ENCODE peak calls at places on chromosomes 12 and 14, in six cellular contexts. B is hepatocyte, Y is A673, V is heart left ventricle, X is left ventricle myocardium inferior, S is fibroblast of mammary gland. T is an unnamed sample.

GRCh38 chr12:16165506-16165905 is 112.0 kb downstream of the SLC15A5 start:
- DNase-seq in B (peak; percentile 63), Y (peak; percentile 82), V (no peak), X (no peak), S (peak; percentile 78), T (peak; percentile 78)

GRCh38 chr14:102872020-102872419 is 50.4 kb upstream of the AMN start:
- DNase-seq in B (no peak), Y (no peak), V (no peak), X (no peak), S (no peak), T (no peak)

GRCh38 chr12:114123108-114123507 is 157.0 kb upstream of the RBM19 start:
- DNase-seq in B (no peak), Y (no peak), V (no peak), X (no peak), S (no peak), T (no peak)

GRCh38 chr12:42343721-42344120 is 17.8 kb downstream of the PPHLN1 start:
- DNase-seq in B (no peak), Y (no peak), V (no peak), X (no peak), S (no peak), T (no peak)

GRCh38 chr12:34342048-34342447 is 319.8 kb downstream of the ALG10 start:
- DNase-seq in B (no peak), Y (no peak), V (no peak), X (no peak), S (no peak), T (no peak)

GRCh38 chr12:97313471-97314190 is 149.0 kb upstream of the RMST start:
- DNase-seq in B (peak; percentile 16), Y (no peak), V (no peak), X (no peak), S (no peak), T (no peak)

GRCh38 chr12:42732908-42733411 is 143.4 kb upstream of the PRICKLE1 start:
- DNase-seq in B (no peak), Y (no peak), V (no peak), X (no peak), S (peak; percentile 33), T (no peak)

GRCh38 chr14:49992901-49993335 is 100.0 kb downstream of the ARF6 start:
- DNase-seq in B (no peak), Y (no peak), V (no peak), X (no peak), S (peak; percentile 90), T (peak; percentile 58)

GRCh38 chr12:33438890-33439586 is 581 bp downstream of the SYT10 start:
- DNase-seq in B (peak; percentile 23), Y (no peak), V (no peak), X (no peak), S (peak; percentile 10), T (no peak)

GRCh38 chr12:66035289-66035961 is 95.1 kb downstream of the LLPH start:
- DNase-seq in B (peak; percentile 45), Y (peak; percentile 82), V (no peak), X (no peak), S (peak; percentile 72), T (peak; percentile 73)

GRCh38 chr12:104064842-104065441 is 611 bp downstream of the HCFC2 start:
- DNase-seq in B (peak; percentile 34), Y (no peak), V (peak; percentile 24), X (peak; percentile 27), S (no peak), T (no peak)

GRCh38 chr12:107963625-107964024 is 165.5 kb upstream of the WSCD2 start:
- DNase-seq in B (no peak), Y (no peak), V (no peak), X (no peak), S (no peak), T (no peak)

GRCh38 chr12:6372403-6373003 is 2.9 kb downstream of the SCNN1A start:
- DNase-seq in B (peak; percentile 72), Y (peak; percentile 66), V (no peak), X (no peak), S (peak; percentile 88), T (peak; percentile 82)

GRCh38 chr12:120709976-120710804 is at the start of gene UNC119B:
- DNase-seq in B (peak; percentile 86), Y (peak; percentile 80), V (peak; percentile 82), X (peak; percentile 78), S (peak; percentile 35), T (no peak)

GRCh38 chr12:46269429-46270241 is 792 bp upstream of the SLC38A1 start:
- DNase-seq in B (peak; percentile 69), Y (no peak), V (no peak), X (no peak), S (peak; percentile 16), T (no peak)

GRCh38 chr14:48417715-48418500 is 742.5 kb upstream of the MDGA2 start:
- DNase-seq in B (no peak), Y (no peak), V (no peak), X (no peak), S (no peak), T (no peak)

GRCh38 chr14:75249958-75250336 is 28.7 kb upstream of the FOS start:
- DNase-seq in B (no peak), Y (no peak), V (no peak), X (no peak), S (peak; percentile 22), T (no peak)

GRCh38 chr12:31742891-31743290 is 14.1 kb upstream of the AMN1 start:
- DNase-seq in B (no peak), Y (no peak), V (no peak), X (no peak), S (no peak), T (no peak)

GRCh38 chr14:104913413-104913812 is 11.3 kb upstream of the PLD4 start:
- DNase-seq in B (no peak), Y (no peak), V (no peak), X (no peak), S (no peak), T (no peak)

GRCh38 chr12:54140958-54141388 is 47.8 kb downstream of the SMUG1 start:
- DNase-seq in B (peak; percentile 54), Y (no peak), V (peak; percentile 23), X (peak; percentile 27), S (peak; percentile 41), T (no peak)

GRCh38 chr14:91317381-91318313 is 73.1 kb upstream of the GPR68 start:
- DNase-seq in B (no peak), Y (peak; percentile 76), V (peak; percentile 79), X (peak; percentile 82), S (peak; percentile 20), T (peak; percentile 58)

GRCh38 chr14:78143489-78144145 is 26.6 kb upstream of the NRXN3 start:
- DNase-seq in B (no peak), Y (no peak), V (no peak), X (no peak), S (peak; percentile 84), T (no peak)

GRCh38 chr14:68199465-68200145 is 380.0 kb downstream of the RAD51B start:
- DNase-seq in B (no peak), Y (peak; percentile 27), V (peak; percentile 43), X (peak; percentile 18), S (peak; percentile 23), T (peak; percentile 98)

GRCh38 chr14:75301666-75302325 is 23.2 kb downstream of the FOS start:
- DNase-seq in B (peak; percentile 73), Y (no peak), V (peak; percentile 58), X (peak; percentile 54), S (peak; percentile 70), T (peak; percentile 92)

GRCh38 chr14:103707329-103708263 is 7.7 kb downstream of the XRCC3 start:
- DNase-seq in B (no peak), Y (no peak), V (no peak), X (peak; percentile 15), S (no peak), T (no peak)

GRCh38 chr12:115444336-115444735 is 760.4 kb upstream of the TBX3 start:
- DNase-seq in B (no peak), Y (no peak), V (no peak), X (no peak), S (peak; percentile 76), T (no peak)

GRCh38 chr12:129911437-129912049 is 7.7 kb upstream of the TMEM132D start:
- DNase-seq in B (peak; percentile 84), Y (peak; percentile 45), V (no peak), X (peak; percentile 31), S (peak; percentile 16), T (peak; percentile 14)

GRCh38 chr14:23538785-23539184 is 12.8 kb downstream of the ZFHX2 start:
- DNase-seq in B (no peak), Y (peak; percentile 31), V (no peak), X (peak; percentile 46), S (peak; percentile 31), T (peak; percentile 18)

GRCh38 chr14:89767861-89768268 is 186.7 kb downstream of the EFCAB11 start:
- DNase-seq in B (peak; percentile 34), Y (peak; percentile 34), V (no peak), X (no peak), S (peak; percentile 70), T (peak; percentile 73)

GRCh38 chr12:55965941-55966407 is at the start of gene PMEL:
- DNase-seq in B (peak; percentile 32), Y (no peak), V (no peak), X (no peak), S (peak; percentile 11), T (no peak)

DNA sequence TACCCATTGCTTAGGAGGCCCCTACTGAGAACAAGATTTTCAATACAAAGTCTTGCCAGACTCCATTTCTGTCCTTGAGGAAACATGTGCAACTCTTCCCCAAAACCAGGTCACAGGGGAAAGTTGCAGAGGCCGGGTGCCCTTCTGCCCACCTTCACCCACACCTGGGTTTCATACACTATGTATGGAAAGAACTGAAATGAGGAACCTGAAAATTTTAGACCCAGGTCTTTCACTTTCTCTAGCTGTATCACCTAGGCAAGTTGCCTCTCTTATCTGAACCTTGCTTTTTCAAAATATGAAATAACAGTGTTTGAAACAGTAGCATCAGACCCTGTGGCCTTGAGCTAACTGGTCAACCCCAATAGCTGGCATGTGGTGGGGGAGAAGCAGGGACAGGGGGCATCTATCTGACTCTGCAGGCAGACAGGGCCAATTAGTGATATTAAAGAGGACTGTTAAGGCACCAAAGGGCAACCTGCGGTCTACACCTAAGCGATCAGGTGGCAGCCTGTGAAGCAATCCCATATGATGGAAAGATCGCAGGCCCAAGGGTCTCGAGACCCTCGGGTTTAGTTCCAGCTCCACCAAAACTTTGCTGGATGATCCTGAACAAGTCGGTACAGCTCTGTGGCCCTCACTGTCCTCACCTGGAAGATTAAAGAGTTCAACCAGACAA is 346.5 kb downstream of the BCL11B start:
- DNase-seq in B (no peak), Y (no peak), V (no peak), X (no peak), S (no peak), T (no peak)
- H3K4me3 ChIP-seq in B (no peak overlapping the region), Y (no peak overlapping the region), V (no peak overlapping the region), X (no peak overlapping the region), S (no peak overlapping the region), T (no peak overlapping the region)

GRCh38 chr12:78571953-78572352 is 292.6 kb upstream of the SYT1 start:
- DNase-seq in B (no peak), Y (no peak), V (no peak), X (no peak), S (no peak), T (no peak)
- TF ChIP-seq CTCF in B (no peak), Y (no peak), V (no peak), X (no peak), S (no peak), T (no peak)

GRCh38 chr12:579450-580110 is 83.7 kb downstream of the NINJ2 start:
- DNase-seq in B (no peak), Y (no peak), V (no peak), X (no peak), S (no peak), T (no peak)
- H3K4me3 ChIP-seq in B (no peak overlapping the region), Y (no peak overlapping the region), V (no peak overlapping the region), X (no peak overlapping the region), S (no peak overlapping the region), T (no peak overlapping the region)

DNA sequence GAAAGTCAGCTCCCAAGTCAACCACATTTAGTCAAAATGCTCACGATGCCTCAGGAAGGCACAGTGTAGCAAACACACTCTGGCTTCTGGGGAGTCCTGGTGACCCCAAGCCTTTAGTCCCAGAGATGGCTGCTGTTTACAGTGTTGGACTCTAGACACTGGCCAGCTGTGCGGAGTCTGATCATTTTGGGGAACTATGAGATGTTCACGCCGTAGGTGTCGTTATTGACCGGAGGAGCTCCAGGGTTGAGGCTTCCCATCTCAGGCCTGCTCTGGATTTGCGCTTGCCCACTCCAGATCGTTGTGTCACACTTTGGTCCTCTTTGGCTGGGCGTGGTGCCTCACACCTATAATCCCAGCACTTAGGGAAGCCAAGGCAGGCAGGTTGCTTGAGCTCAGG is 27.7 kb downstream of the BRI3BP start:
- DNase-seq in B (no peak), Y (no peak), V (no peak), X (no peak), S (no peak), T (no peak)
- TF ChIP-seq CTCF in B (no peak), Y (no peak), V (no peak), X (no peak), S (no peak), T (no peak)

T was measured in fibroblast of pulmonary artery.